ENCODE peak calls at places on chromosomes 4 and X, in nine cellular contexts. E is aorta, X is pancreas, A is left lung, O is sigmoid colon, Z is heart left ventricle, R is body of pancreas, I is neural progenitor cell, L is HepG2. H is an unnamed sample.

GRCh38 chrX:156002517-156002916 is 5.0 kb downstream of the IL9R start:
- DNase-seq in Z (no peak), A (no peak), R (no peak), I (no peak), L (no peak), X (no peak), E (no peak), O (no peak), H (no peak)

GRCh38 chrX:123217728-123218127 is 33.6 kb downstream of the GRIA3 start:
- DNase-seq in A (no peak), O (no peak), E (no peak), I (no peak), X (no peak), Z (no peak), R (no peak), L (no peak), H (no peak)

GRCh38 chr4:94304365-94304971 is 38.2 kb downstream of the HPGDS start:
- DNase-seq in A (no peak), X (no peak), R (no peak), E (no peak), Z (no peak), I (peak; percentile 31), O (no peak), L (peak; percentile 21), H (no peak)

GRCh38 chr4:57424231-57424897 is 314.2 kb upstream of the IGFBP7 start:
- DNase-seq in O (no peak), L (no peak), A (no peak), E (peak; percentile 83), Z (no peak), R (peak; percentile 20), I (no peak), X (peak; percentile 41), H (no peak)

GRCh38 chrX:53930513-53931380 is 113.5 kb downstream of the PHF8 start:
- DNase-seq in O (no peak), X (no peak), I (no peak), Z (no peak), E (no peak), L (peak; percentile 5), A (no peak), R (no peak), H (no peak)

GRCh38 chr4:2416564-2417195 is 1.8 kb downstream of the ZFYVE28 start:
- DNase-seq in E (no peak), L (no peak), Z (no peak), A (peak; percentile 80), R (no peak), O (no peak), I (peak; percentile 76), X (no peak), H (no peak)

GRCh38 chr4:2257361-2258001 is 4.4 kb downstream of the MXD4 start:
- DNase-seq in R (peak; percentile 7), L (no peak), Z (peak; percentile 17), O (peak; percentile 69), E (peak; percentile 65), X (peak; percentile 2), I (no peak), A (peak; percentile 61), H (peak; percentile 12)

GRCh38 chr4:70515342-70516245 is 2.8 kb upstream of the AMTN start:
- DNase-seq in A (no peak), L (no peak), E (no peak), R (no peak), O (no peak), I (no peak), X (no peak), Z (no peak), H (no peak)

GRCh38 chr4:9952415-9952950 is 68.8 kb downstream of the SLC2A9 start:
- DNase-seq in X (no peak), I (no peak), O (no peak), R (no peak), L (peak; percentile 27), E (no peak), Z (no peak), A (no peak), H (no peak)

GRCh38 chrX:42087960-42088359 is 164.6 kb upstream of the CASK start:
- DNase-seq in R (no peak), L (no peak), Z (no peak), O (no peak), E (no peak), A (no peak), I (peak; percentile 28), X (no peak), H (no peak)

GRCh38 chr4:7524841-7525240 is 90.1 kb upstream of the PSAPL1 start:
- DNase-seq in Z (no peak), X (no peak), O (no peak), I (no peak), L (no peak), A (no peak), R (no peak), E (no peak), H (no peak)

DNA sequence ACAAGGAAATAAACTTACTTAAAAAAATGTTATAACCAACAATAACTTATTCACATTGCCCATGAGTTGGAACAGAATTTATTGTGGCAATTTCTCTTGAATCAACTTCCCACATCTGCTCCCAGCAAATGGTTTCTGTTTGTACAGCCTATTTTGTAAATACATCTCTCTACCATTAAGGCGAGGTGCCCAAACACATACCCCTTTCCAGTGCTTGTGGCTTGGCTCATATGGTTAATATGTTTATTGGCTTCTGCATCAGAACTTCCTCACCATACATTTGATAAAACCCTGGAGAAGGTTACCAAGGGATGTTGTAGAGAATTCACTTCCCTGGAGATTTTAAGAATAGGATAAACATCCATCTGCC is 207.1 kb downstream of the SOWAHB start:
- DNase-seq in A (no peak), I (no peak), O (no peak), E (no peak), L (no peak), R (no peak), X (no peak), Z (no peak), H (no peak)
- H3K4me3 ChIP-seq in A (no peak overlapping the region), I (peak overlapping the region; percentile 92), O (no peak overlapping the region), E (peak overlapping the region; percentile 69), L (no peak overlapping the region), R (no peak overlapping the region), X (no peak overlapping the region), Z (no peak overlapping the region), H (no peak overlapping the region)

DNA sequence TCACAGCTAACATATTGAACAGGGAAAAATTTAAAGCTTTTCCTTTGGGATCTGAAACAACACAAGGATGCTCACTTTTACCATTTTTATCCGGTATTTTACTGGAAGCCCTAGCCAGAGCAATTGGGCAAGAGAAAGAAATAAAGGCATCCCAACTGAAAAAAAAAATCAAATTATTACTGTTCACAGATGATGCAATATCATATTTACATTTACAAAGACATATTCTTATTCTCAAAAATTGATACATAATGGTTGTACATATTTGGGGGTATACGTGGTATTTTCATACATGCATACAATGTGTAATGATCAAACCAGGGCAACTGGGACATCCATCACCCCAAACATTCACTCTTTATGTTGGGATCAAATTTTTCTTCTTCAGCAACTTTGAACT is 337.0 kb upstream of the SLC7A11 start:
- DNase-seq in E (no peak), X (no peak), A (no peak), O (no peak), L (no peak), I (no peak), Z (no peak), R (no peak), H (no peak)
- H3K9me3 ChIP-seq in E (peaks cover 3% of the 10 kb centered on the region), X (no peaks in the 10 kb centered on the region), A (no peaks in the 10 kb centered on the region), O (peaks cover 5% of the 10 kb centered on the region), L (no peaks in the 10 kb centered on the region), I (peaks cover 5% of the 10 kb centered on the region), Z (peaks cover 42% of the 10 kb centered on the region), R (no peaks in the 10 kb centered on the region), H (no peaks in the 10 kb centered on the region)

GRCh38 chrX:80334583-80334982 is 85.7 kb upstream of the TENT5D start:
- DNase-seq in L (no peak), R (no peak), A (no peak), O (no peak), X (no peak), Z (no peak), E (no peak), I (peak; percentile 1), H (no peak)
- H3K4me3 ChIP-seq in L (no peak overlapping the region), R (no peak overlapping the region), A (peak overlapping the region; percentile 31), O (peak overlapping the region; percentile 44), X (no peak overlapping the region), Z (no peak overlapping the region), E (no peak overlapping the region), I (peak overlapping the region; percentile 48), H (no peak overlapping the region)

DNA sequence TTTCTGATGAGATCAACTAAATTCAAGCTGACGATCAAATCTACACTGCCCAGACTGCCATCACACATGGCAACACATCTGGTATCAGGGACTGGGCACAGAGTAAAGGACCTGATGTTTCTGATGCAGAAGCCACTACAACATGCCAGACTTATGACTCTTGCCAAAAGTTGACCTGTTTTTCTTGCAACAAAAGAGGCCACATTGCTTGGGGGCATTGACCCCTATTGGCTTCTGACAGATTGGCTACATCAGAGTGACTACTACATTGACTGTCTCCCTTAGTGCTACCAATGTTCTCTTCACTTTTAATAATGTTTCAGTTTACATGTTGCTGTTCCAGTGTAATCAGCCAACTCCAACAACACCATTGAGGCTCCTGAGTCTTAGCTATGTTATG is 15.3 kb upstream of the SMIM10 start:
- DNase-seq in L (no peak), Z (no peak), E (no peak), A (no peak), X (no peak), R (no peak), O (no peak), I (no peak), H (no peak)
- H3K9me3 ChIP-seq in L (no peaks in the 10 kb centered on the region), Z (no peaks in the 10 kb centered on the region), E (no peaks in the 10 kb centered on the region), A (no peaks in the 10 kb centered on the region), X (no peaks in the 10 kb centered on the region), R (no peaks in the 10 kb centered on the region), O (no peaks in the 10 kb centered on the region), I (no peaks in the 10 kb centered on the region), H (no peaks in the 10 kb centered on the region)

GRCh38 chrX:136147320-136147901 is at the start of gene FHL1:
- DNase-seq in X (peak; percentile 25), I (peak; percentile 75), A (peak; percentile 80), L (no peak), O (peak; percentile 90), Z (peak; percentile 82), R (peak; percentile 57), E (peak; percentile 91), H (peak; percentile 30)

GRCh38 chrX:136146614-136147319 is 566 bp upstream of the FHL1 start:
- DNase-seq in Z (peak; percentile 35), E (peak; percentile 80), O (no peak), R (no peak), L (no peak), A (peak; percentile 66), I (peak; percentile 49), X (no peak), H (no peak)

GRCh38 chrX:136147966-136148365 is 633 bp downstream of the FHL1 start:
- DNase-seq in I (peak; percentile 18), Z (peak; percentile 35), E (peak; percentile 75), O (peak; percentile 74), R (no peak), X (no peak), A (no peak), L (no peak), H (no peak)

GRCh38 chrX:136143714-136144113 is 3.6 kb upstream of the FHL1 start:
- DNase-seq in R (no peak), X (no peak), O (no peak), I (no peak), L (no peak), A (no peak), E (no peak), Z (no peak), H (no peak)

GRCh38 chrX:136148391-136148790 is 1.1 kb downstream of the FHL1 start:
- DNase-seq in E (no peak), Z (no peak), O (no peak), R (no peak), A (no peak), I (no peak), X (no peak), L (no peak), H (no peak)
- H3K4me3 ChIP-seq in E (peak overlapping the region; percentile 93), Z (peak overlapping the region; percentile 59), O (peak overlapping the region; percentile 88), R (no peak overlapping the region), A (peak overlapping the region; percentile 47), I (peak overlapping the region; percentile 72), X (no peak overlapping the region), L (no peak overlapping the region), H (peak overlapping the region; percentile 69)